ENCODE peak calls at places on chromosomes 6 and 20, in seven cellular contexts. W is esophagus squamous epithelium, T is GM13977, Z is type B pancreatic cell, I is GM20000, X is upper lobe of right lung, Y is B cell. R is an unnamed sample.
A peak's percentile ranks its signal among the peaks of the same experiment; 100 is the strongest.

GRCh38 chr6:149336529-149336928 is 19.0 kb downstream of the TAB2 start:
- DNase-seq in W (no peak), T (no peak), Z (no peak), I (no peak), X (no peak), Y (no peak), R (no peak)

GRCh38 chr20:8385247-8385646 is 253.2 kb downstream of the PLCB1 start:
- DNase-seq in W (no peak), T (no peak), Z (no peak), I (no peak), X (no peak), Y (no peak), R (no peak)

GRCh38 chr20:33568378-33569289 is 78.7 kb downstream of the CBFA2T2 start:
- DNase-seq in W (no peak), T (peak; percentile 25), Z (no peak), I (peak; percentile 32), X (no peak), Y (peak; percentile 17), R (peak; percentile 29)

GRCh38 chr6:29887819-29888581 is 54.3 kb upstream of the HLA-A start:
- DNase-seq in W (no peak), T (peak; percentile 85), Z (peak; percentile 77), I (peak; percentile 79), X (peak; percentile 95), Y (peak; percentile 86), R (no peak)

GRCh38 chr6:118678866-118679265 is 27.5 kb upstream of the CEP85L start:
- DNase-seq in W (no peak), T (no peak), Z (no peak), I (no peak), X (no peak), Y (no peak), R (no peak)

GRCh38 chr6:139296927-139297326 is 5.1 kb upstream of the TXLNB start:
- DNase-seq in W (no peak), T (no peak), Z (no peak), I (no peak), X (no peak), Y (no peak), R (no peak)

GRCh38 chr20:36399147-36399968 is 93.2 kb downstream of the DLGAP4 start:
- DNase-seq in W (no peak), T (peak; percentile 77), Z (no peak), I (peak; percentile 66), X (no peak), Y (no peak), R (peak; percentile 67)

GRCh38 chr6:125588268-125588667 is 161.2 kb upstream of the HEY2 start:
- DNase-seq in W (no peak), T (no peak), Z (no peak), I (no peak), X (no peak), Y (no peak), R (no peak)

GRCh38 chr6:44495036-44495901 is 107.8 kb downstream of the CDC5L start:
- DNase-seq in W (no peak), T (no peak), Z (peak; percentile 44), I (no peak), X (no peak), Y (no peak), R (no peak)

GRCh38 chr20:3218307-3218988 is 9.2 kb downstream of the ITPA start:
- DNase-seq in W (no peak), T (peak; percentile 86), Z (peak; percentile 79), I (peak; percentile 88), X (peak; percentile 88), Y (peak; percentile 90), R (peak; percentile 50)

GRCh38 chr6:158770533-158770932 is 48.6 kb downstream of the EZR start:
- DNase-seq in W (no peak), T (no peak), Z (no peak), I (no peak), X (no peak), Y (no peak), R (no peak)

GRCh38 chr6:56450882-56451739 is 191.6 kb downstream of the DST start:
- DNase-seq in W (no peak), T (no peak), Z (no peak), I (no peak), X (no peak), Y (no peak), R (no peak)

GRCh38 chr6:53894086-53894485 is 99.3 kb downstream of the LRRC1 start:
- DNase-seq in W (no peak), T (no peak), Z (no peak), I (no peak), X (no peak), Y (no peak), R (no peak)

DNA sequence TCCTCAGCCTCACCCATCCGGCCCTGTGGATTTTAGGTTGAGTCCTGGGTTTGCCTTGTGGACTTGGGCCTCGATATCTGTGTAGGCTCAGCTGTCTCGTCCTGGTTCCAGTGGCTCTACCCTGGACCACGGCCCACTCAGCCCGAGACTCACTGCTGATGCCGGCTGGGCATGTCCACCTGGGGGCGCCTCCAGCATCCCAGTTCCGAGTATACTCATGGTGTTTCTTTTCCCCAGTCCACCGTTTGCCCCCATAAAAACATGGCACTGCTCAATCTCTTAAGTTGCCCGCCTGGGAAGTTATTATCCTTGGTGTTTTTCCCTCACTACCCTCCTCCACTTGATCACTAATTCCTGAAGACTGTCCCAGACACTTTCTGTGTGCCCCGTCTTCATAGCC is 99.1 kb downstream of the ARID1B start:
- DNase-seq in W (no peak), T (no peak), Z (no peak), I (no peak), X (no peak), Y (no peak), R (no peak)
- TF ChIP-seq CTCF in W (no peak), T (peak; percentile 38), Z (peak; percentile 48), I (no peak), X (peak; percentile 24), Y (no peak), R (no peak)

DNA sequence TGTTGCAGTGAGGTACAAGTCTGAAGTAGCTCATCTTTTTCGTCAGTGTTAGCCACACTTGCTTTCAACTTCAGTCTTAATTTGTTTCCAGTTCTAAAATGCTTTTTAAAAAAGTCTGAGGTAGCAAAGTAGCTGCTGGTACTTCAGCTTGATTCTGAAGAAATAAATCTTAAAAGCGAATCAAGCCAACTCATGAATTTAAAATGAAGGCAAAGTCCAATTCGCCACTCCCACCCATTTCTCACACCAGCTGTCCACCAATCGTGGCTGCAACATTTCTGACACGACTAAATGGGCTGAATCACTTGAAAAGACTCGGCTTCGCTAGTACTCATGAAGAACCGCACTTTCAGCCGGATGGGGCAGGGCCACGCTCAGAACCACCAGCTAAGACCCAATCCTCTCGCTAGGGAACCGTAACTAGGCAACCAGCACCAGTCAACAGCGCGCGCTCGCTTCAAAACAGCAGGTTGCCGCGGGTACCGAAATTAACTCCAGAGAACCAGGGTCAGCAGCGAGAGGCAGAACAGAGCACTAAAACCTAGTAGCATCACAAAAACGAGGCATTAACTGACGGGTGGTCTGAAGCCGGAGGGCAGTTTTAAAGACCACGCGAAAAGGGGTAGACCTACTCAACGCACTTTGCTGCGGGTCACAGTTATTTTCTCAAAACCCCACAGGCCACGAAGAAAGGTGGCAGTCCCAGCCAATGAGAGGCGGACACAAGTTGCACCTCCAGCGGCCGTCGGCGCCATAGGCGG is 900 bp downstream of the BCLAF1 start:
- DNase-seq in W (peak; percentile 68), T (peak; percentile 58), Z (peak; percentile 73), I (peak; percentile 33), X (peak; percentile 87), Y (peak; percentile 68), R (no peak)
- TF ChIP-seq CTCF in W (peak; percentile 56), T (no peak), Z (peak; percentile 68), I (no peak), X (peak; percentile 52), Y (peak; percentile 18), R (no peak)

GRCh38 chr6:135182993-135183531 is 2.0 kb downstream of the MYB start:
- DNase-seq in W (no peak), T (peak; percentile 80), Z (no peak), I (peak; percentile 87), X (peak; percentile 74), Y (peak; percentile 74), R (no peak)
- TF ChIP-seq CTCF in W (no peak), T (peak; percentile 14), Z (no peak), I (no peak), X (no peak), Y (no peak), R (no peak)

GRCh38 chr20:10434832-10435812 is at the start of gene SLX4IP:
- DNase-seq in W (peak; percentile 43), T (peak; percentile 79), Z (peak; percentile 89), I (peak; percentile 81), X (peak; percentile 94), Y (peak; percentile 59), R (no peak)

GRCh38 chr20:10433014-10433622 is 904 bp downstream of the MKKS start:
- DNase-seq in W (no peak), T (no peak), Z (no peak), I (no peak), X (no peak), Y (no peak), R (no peak)

GRCh38 chr20:10432079-10432478 is 1.9 kb downstream of the MKKS start:
- DNase-seq in W (no peak), T (no peak), Z (no peak), I (no peak), X (no peak), Y (no peak), R (no peak)

GRCh38 chr20:10434467-10434831 is 427 bp upstream of the MKKS start:
- DNase-seq in W (peak; percentile 71), T (peak; percentile 69), Z (peak; percentile 91), I (peak; percentile 64), X (peak; percentile 91), Y (peak; percentile 51), R (no peak)

GRCh38 chr20:10433623-10434466 is at the start of gene MKKS:
- DNase-seq in W (peak; percentile 48), T (peak; percentile 79), Z (peak; percentile 91), I (peak; percentile 80), X (peak; percentile 97), Y (peak; percentile 85), R (no peak)
- TF ChIP-seq CTCF in W (no peak), T (peak; percentile 23), Z (peak; percentile 32), I (no peak), X (no peak), Y (no peak), R (no peak)

GRCh38 chr20:37492945-37493344 is 28.1 kb upstream of the NNAT start:
- DNase-seq in W (no peak), T (no peak), Z (no peak), I (no peak), X (no peak), Y (no peak), R (no peak)
- TF ChIP-seq CTCF in W (no peak), T (no peak), Z (no peak), I (no peak), X (no peak), Y (no peak), R (no peak)

DNA sequence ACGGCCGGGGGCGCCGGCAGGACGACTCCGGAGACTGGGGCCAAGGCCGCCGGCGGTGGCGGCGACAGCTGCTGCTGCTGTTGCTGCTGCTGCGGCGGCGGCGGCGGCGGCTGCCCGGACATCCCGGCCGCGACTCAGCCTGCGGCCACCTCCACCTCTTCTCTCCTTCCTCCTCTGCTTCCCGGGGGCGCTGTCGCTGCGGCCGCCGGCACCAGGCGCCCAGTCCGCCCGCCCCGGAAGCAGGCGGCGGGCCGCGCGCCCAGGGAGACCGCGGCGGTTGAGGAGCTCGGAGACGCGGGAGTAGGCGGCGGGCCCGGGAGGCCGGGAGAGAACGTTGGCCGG is 280 bp downstream of the RANBP9 start:
- DNase-seq in W (no peak), T (no peak), Z (no peak), I (no peak), X (no peak), Y (no peak), R (no peak)
- TF ChIP-seq CTCF in W (no peak), T (peak; percentile 38), Z (no peak), I (no peak), X (peak; percentile 6), Y (no peak), R (no peak)

R was measured in D721Med.